ENCODE peak calls at places on chromosomes 7 and 10, in four cellular contexts. W is HCT116, R is HepG2, T is K562. F is an unnamed sample. For H3K4me1 and H3K36me3, the result is how much of the 10 kb centered on the place peaks cover.

GRCh38 chr7:111292026-111292430 is 201.1 kb downstream of the LRRN3 start:
- DNase-seq in W (no peak), R (no peak), T (no peak), F (no peak)

GRCh38 chr10:89167915-89168314 is 39.2 kb downstream of the CH25H start:
- DNase-seq in T (no peak), R (no peak), W (no peak), F (no peak)

GRCh38 chr7:131109011-131109756 is 218.5 kb upstream of the MKLN1 start:
- DNase-seq in W (no peak), T (peak), R (no peak), F (no peak)

GRCh38 chr7:108454674-108455523 is 1.3 kb downstream of the NRCAM start:
- DNase-seq in T (no peak), W (no peak), R (no peak), F (no peak)

GRCh38 chr10:119235381-119235780 is 28.0 kb downstream of the GRK5 start:
- DNase-seq in R (no peak), W (no peak), T (no peak), F (no peak)

GRCh38 chr10:78148564-78148963 is 114.9 kb downstream of the RPS24 start:
- DNase-seq in R (no peak), T (no peak), W (no peak), F (no peak)

GRCh38 chr7:109984726-109985125 is 1106.2 kb upstream of the LRRN3 start:
- DNase-seq in R (no peak), T (no peak), W (no peak), F (no peak)

GRCh38 chr7:4841007-4841784 is 20.6 kb downstream of the PAPOLB start:
- DNase-seq in R (no peak), W (no peak), T (no peak), F (no peak)

GRCh38 chr7:68417002-68417401 is 1181.3 kb upstream of the AUTS2 start:
- DNase-seq in R (no peak), T (no peak), W (no peak), F (no peak)

GRCh38 chr7:106104861-106105260 is 7.3 kb downstream of the SYPL1 start:
- DNase-seq in T (no peak), R (no peak), W (no peak), F (no peak)

GRCh38 chr7:66682350-66683093 is 53.8 kb downstream of the KCTD7 start:
- DNase-seq in R (no peak), W (no peak), T (no peak), F (no peak)

GRCh38 chr10:49280001-49280408 is 19.0 kb upstream of the C10orf71 start:
- DNase-seq in T (no peak), W (no peak), R (no peak), F (no peak)

GRCh38 chr10:7030134-7030855 is 380.5 kb downstream of the SFMBT2 start:
- DNase-seq in W (no peak), T (no peak), R (no peak), F (no peak)

GRCh38 chr7:16070806-16071205 is 350.5 kb downstream of the CRPPA start:
- DNase-seq in W (no peak), R (no peak), T (no peak), F (no peak)

GRCh38 chr7:88244287-88244686 is 24.4 kb upstream of the SRI start:
- DNase-seq in R (no peak), T (no peak), W (no peak), F (no peak)

GRCh38 chr7:59079-59825 is 133.1 kb upstream of the FAM20C start:
- DNase-seq in R (no peak), T (no peak), W (no peak), F (no peak)

GRCh38 chr10:60611291-60611747 is 167.0 kb upstream of the CDK1 start:
- DNase-seq in W (peak), R (peak), T (no peak), F (peak)

GRCh38 chr7:13091974-13092707 is 404.7 kb downstream of the ARL4A start:
- DNase-seq in W (no peak), R (no peak), T (peak), F (no peak)

GRCh38 chr10:32112055-32112454 is 55.8 kb upstream of the KIF5B start:
- DNase-seq in T (no peak), R (peak), W (peak), F (no peak)

GRCh38 chr7:36203081-36203775 is 50.2 kb downstream of the EEPD1 start:
- DNase-seq in T (no peak), R (no peak), W (no peak), F (no peak)

GRCh38 chr10:130631139-130631864 is 495.1 kb downstream of the GLRX3 start:
- DNase-seq in W (no peak), T (no peak), R (no peak), F (no peak)

GRCh38 chr10:42864575-42864974 is 82.0 kb downstream of the BMS1 start:
- DNase-seq in W (peak), T (no peak), R (peak), F (no peak)

GRCh38 chr10:118595598-118596425 is at the start of gene PRLHR:
- DNase-seq in W (no peak), T (peak), R (no peak), F (no peak)

GRCh38 chr10:114012650-114013049 is 31.0 kb upstream of the ADRB1 start:
- DNase-seq in R (no peak), T (no peak), W (no peak), F (no peak)

GRCh38 chr10:117653170-117653515 is 110.6 kb downstream of the EMX2 start:
- DNase-seq in T (no peak), R (peak), W (peak), F (peak)

GRCh38 chr10:85175635-85176034 is 847.2 kb downstream of the CCSER2 start:
- DNase-seq in R (no peak), T (no peak), W (no peak), F (no peak)

GRCh38 chr10:85168287-85168686 is 839.9 kb downstream of the CCSER2 start:
- DNase-seq in T (no peak), R (no peak), W (no peak), F (no peak)

GRCh38 chr10:85170026-85170425 is 841.6 kb downstream of the CCSER2 start:
- DNase-seq in W (no peak), T (no peak), R (no peak), F (no peak)
- TF ChIP-seq TCF7L2 in W (no peak), T (no peak), R (no peak), F (no peak)

DNA sequence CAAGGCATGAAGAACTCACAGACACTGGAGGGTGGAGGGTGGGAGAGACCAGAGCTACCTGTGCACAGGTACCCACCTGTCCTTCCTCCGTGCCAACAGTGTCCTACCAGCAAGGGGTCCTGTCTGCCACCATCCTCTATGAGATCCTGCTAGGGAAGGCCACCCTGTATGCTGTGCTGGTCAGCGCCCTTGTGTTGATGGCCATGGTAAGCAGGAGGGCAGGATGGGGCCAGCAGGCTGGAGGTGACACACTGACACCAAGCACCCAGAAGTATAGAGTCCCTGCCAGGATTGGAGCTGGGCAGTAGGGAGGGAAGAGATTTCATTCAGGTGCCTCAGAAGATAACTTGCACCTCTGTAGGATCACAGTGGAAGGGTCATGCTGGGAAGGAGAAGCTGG is 21.8 kb downstream of the PRSS2 start:
- DNase-seq in R (no peak), W (no peak), T (no peak), F (no peak)
- H3K4me1 ChIP-seq in R (under half), W (under half), T (under half), F (under half)

GRCh38 chr7:123632808-123633207 is 22.9 kb upstream of the LMOD2 start:
- DNase-seq in T (no peak), W (no peak), R (no peak), F (no peak)
- H3K36me3 ChIP-seq in T (under half), W (under half), R (under half), F (under half)

DNA sequence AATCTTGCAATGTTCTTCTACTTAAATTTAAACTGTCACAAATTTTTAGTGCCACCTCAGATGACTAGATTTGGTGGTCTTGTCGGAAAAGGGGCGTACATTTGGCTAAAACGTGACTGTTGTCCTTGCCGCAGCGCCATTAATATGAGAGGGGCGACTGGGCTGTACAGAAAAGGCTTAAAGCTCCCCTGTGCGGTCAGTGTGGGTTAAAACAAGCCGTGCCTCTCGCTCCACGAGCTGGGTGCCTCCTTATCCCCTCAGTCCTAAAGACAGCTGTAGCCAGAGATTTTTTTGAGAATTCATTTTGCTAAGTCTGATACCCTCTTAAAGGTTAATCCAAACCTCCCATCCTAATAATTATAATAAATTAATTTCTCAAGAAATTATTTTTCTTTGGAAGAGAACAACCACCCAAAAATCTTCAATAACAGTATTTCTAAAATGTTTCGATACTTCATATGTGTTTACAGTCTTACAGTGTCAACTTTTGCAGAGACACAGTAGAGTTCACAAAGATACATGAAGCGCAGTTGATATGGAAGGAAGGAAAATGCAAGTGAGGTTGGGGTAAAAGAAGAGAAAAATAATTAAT is 68.6 kb downstream of the C7orf25 start:
- DNase-seq in R (peak), W (peak), T (peak), F (no peak)
- TF ChIP-seq TCF7L2 in R (no peak), W (no peak), T (no peak), F (no peak)

GRCh38 chr10:124740374-124741280 is 3.6 kb downstream of the FAM53B start:
- DNase-seq in W (no peak), R (peak), T (no peak), F (no peak)
- H3K4me1 ChIP-seq in W (under half), R (half or more), T (under half), F (half or more)